ENCODE peak calls at places on chromosomes 7 and 10, in five cellular contexts. B is IMR-90; N is anterior cingulate cortex; C is stimulated activated CD4-positive, alpha-beta T cell treated with anti-CD3 and anti-CD28 coated beads, Interleukin-1b, Interleukin-23, amount 100 ng/mL, for 1 hour; G is endodermal cell. R is an unnamed sample.

GRCh38 chr10:436013-436697 is 253.3 kb downstream of the DIP2C start:
- DNase-seq in B (no peak), N (no peak), C (no peak), G (no peak), R (peak)

GRCh38 chr7:14761506-14762296 is 140.8 kb downstream of the DGKB start:
- DNase-seq in B (peak), N (peak), C (no peak), G (peak), R (peak)

GRCh38 chr7:87001214-87001613 is 58.2 kb downstream of the ELAPOR2 start:
- DNase-seq in B (no peak), N (no peak), C (no peak), G (no peak), R (no peak)

GRCh38 chr7:144776447-144776846 is 59.4 kb downstream of the TPK1 start:
- DNase-seq in B (no peak), N (no peak), C (no peak), G (no peak), R (no peak)

GRCh38 chr10:66880292-66880691 is 45.5 kb upstream of the LRRTM3 start:
- DNase-seq in B (no peak), N (no peak), C (no peak), G (no peak), R (no peak)

GRCh38 chr10:44307691-44308090 is 77.2 kb downstream of the CXCL12 start:
- DNase-seq in B (no peak), N (no peak), C (no peak), G (no peak), R (no peak)

GRCh38 chr10:112774808-112775207 is 175.2 kb upstream of the TCF7L2 start:
- DNase-seq in B (no peak), N (peak), C (no peak), G (no peak), R (no peak)

GRCh38 chr10:19815478-19816419 is 483 bp upstream of the PLXDC2 start:
- DNase-seq in B (peak), N (peak), C (no peak), G (peak), R (no peak)

GRCh38 chr10:70286616-70287015 is 2.8 kb upstream of the NPFFR1 start:
- DNase-seq in B (no peak), N (no peak), C (no peak), G (peak), R (no peak)

GRCh38 chr10:78552261-78552811 is 516.4 kb upstream of the ZMIZ1 start:
- DNase-seq in B (peak), N (peak), C (no peak), G (peak), R (no peak)

GRCh38 chr10:64586930-64587503 is 1065.8 kb downstream of the REEP3 start:
- DNase-seq in B (no peak), N (no peak), C (no peak), G (no peak), R (no peak)

GRCh38 chr7:139687980-139688632 is 89.7 kb downstream of the HIPK2 start:
- DNase-seq in B (peak), N (peak), C (no peak), G (no peak), R (no peak)

GRCh38 chr7:133365892-133366291 is 113.0 kb downstream of the EXOC4 start:
- DNase-seq in B (peak), N (no peak), C (no peak), G (no peak), R (no peak)

GRCh38 chr7:116025098-116025809 is 5.3 kb downstream of the TFEC start:
- DNase-seq in B (peak), N (no peak), C (no peak), G (no peak), R (peak)

GRCh38 chr7:20199015-20199737 is 18.0 kb downstream of the MACC1 start:
- DNase-seq in B (peak), N (no peak), C (no peak), G (no peak), R (no peak)

GRCh38 chr7:111107989-111108388 is 17.1 kb downstream of the LRRN3 start:
- DNase-seq in B (no peak), N (no peak), C (no peak), G (no peak), R (peak)